ENCODE peak calls at places on chromosomes 13 and 19, in nine cellular contexts. A, X, G, F, W, L, T, P and B are unnamed samples.

GRCh38 chr13:112616586-112617381 is 28.8 kb upstream of the TUBGCP3 start:
- DNase-seq in A (no peak), W (no peak), T (no peak), F (peak; percentile 49), X (no peak), P (peak; percentile 53), L (no peak), G (peak; percentile 52), B (no peak)

GRCh38 chr19:14404322-14404721 is 14.8 kb downstream of the DDX39A start:
- DNase-seq in L (no peak), T (no peak), P (no peak), F (no peak), A (no peak), X (no peak), G (no peak), W (no peak), B (no peak)

GRCh38 chr19:44757057-44757734 is 8.7 kb downstream of the BCL3 start:
- DNase-seq in T (peak; percentile 82), A (peak; percentile 78), X (no peak), F (peak; percentile 71), P (peak; percentile 66), G (peak; percentile 73), L (no peak), W (peak; percentile 61), B (no peak)

GRCh38 chr19:3785938-3786824 is at the start of gene MATK:
- DNase-seq in W (no peak), X (no peak), G (no peak), P (peak; percentile 62), A (no peak), F (no peak), T (no peak), L (no peak), B (no peak)

GRCh38 chr19:30403583-30403982 is 31.4 kb downstream of the ZNF536 start:
- DNase-seq in T (no peak), G (no peak), X (no peak), P (peak; percentile 24), A (no peak), L (no peak), W (no peak), F (no peak), B (no peak)

GRCh38 chr13:51801631-51802099 is 2.3 kb downstream of the DHRS12 start:
- DNase-seq in T (peak; percentile 66), W (peak; percentile 57), G (no peak), A (no peak), F (peak; percentile 93), P (no peak), X (no peak), L (peak; percentile 84), B (no peak)

GRCh38 chr13:70604448-70604847 is 496.2 kb upstream of the KLHL1 start:
- DNase-seq in G (no peak), X (no peak), A (no peak), F (no peak), L (no peak), W (no peak), T (no peak), P (no peak), B (no peak)

GRCh38 chr19:11446652-11447301 is 11.3 kb downstream of the PRKCSH start:
- DNase-seq in A (peak; percentile 52), W (peak; percentile 49), L (no peak), G (no peak), X (no peak), P (peak; percentile 95), F (peak; percentile 40), T (peak; percentile 69), B (peak; percentile 69)

GRCh38 chr19:33903489-33903850 is 106.8 kb downstream of the KCTD15 start:
- DNase-seq in P (no peak), X (no peak), G (no peak), W (no peak), F (peak; percentile 20), T (no peak), L (no peak), A (no peak), B (no peak)

GRCh38 chr13:26025771-26026170 is 26.0 kb downstream of the SHISA2 start:
- DNase-seq in W (no peak), T (no peak), L (no peak), A (no peak), G (no peak), P (peak; percentile 41), X (no peak), F (no peak), B (no peak)

GRCh38 chr13:27280009-27280646 is 9.5 kb downstream of the RASL11A start:
- DNase-seq in G (no peak), T (no peak), P (no peak), X (no peak), A (no peak), L (no peak), W (no peak), F (no peak), B (no peak)

GRCh38 chr13:32941368-32941767 is 74.9 kb upstream of the KL start:
- DNase-seq in F (no peak), T (no peak), L (no peak), X (no peak), P (no peak), G (no peak), W (no peak), A (no peak), B (no peak)

GRCh38 chr19:45913874-45914830 is at the start of gene NANOS2:
- DNase-seq in G (no peak), A (no peak), F (no peak), P (peak; percentile 91), T (no peak), X (no peak), W (no peak), L (no peak), B (no peak)

GRCh38 chr13:94677799-94678198 is 34.5 kb downstream of the SOX21 start:
- DNase-seq in T (no peak), G (no peak), X (no peak), W (no peak), L (no peak), P (no peak), A (no peak), F (no peak), B (no peak)

GRCh38 chr13:40148103-40148502 is 492.6 kb downstream of the COG6 start:
- DNase-seq in X (no peak), T (no peak), P (no peak), A (no peak), L (no peak), F (no peak), W (no peak), G (no peak), B (no peak)

GRCh38 chr19:28472111-28472510 is 740.8 kb downstream of the UQCRFS1 start:
- DNase-seq in T (no peak), W (no peak), F (no peak), A (no peak), G (no peak), X (no peak), L (no peak), P (no peak), B (no peak)

GRCh38 chr13:110916671-110917142 is 1.8 kb upstream of the ANKRD10 start:
- DNase-seq in G (peak; percentile 79), W (no peak), X (no peak), P (no peak), L (no peak), F (no peak), A (no peak), T (no peak), B (no peak)

GRCh38 chr19:756232-756631 is 5.3 kb downstream of the MISP start:
- DNase-seq in W (no peak), X (no peak), L (no peak), P (no peak), G (peak; percentile 49), A (no peak), T (no peak), F (no peak), B (no peak)

GRCh38 chr13:113643593-113643992 is 14.4 kb downstream of the ATP4B start:
- DNase-seq in P (no peak), A (no peak), X (no peak), L (no peak), W (no peak), T (no peak), G (no peak), F (no peak), B (no peak)

GRCh38 chr19:39692166-39692565 is 12.1 kb upstream of the LGALS14 start:
- DNase-seq in X (no peak), F (peak; percentile 57), P (no peak), W (no peak), T (no peak), L (no peak), G (no peak), A (no peak), B (no peak)

GRCh38 chr19:41175825-41176734 is 16.9 kb upstream of the CYP2S1 start:
- DNase-seq in F (peak; percentile 41), A (no peak), P (peak; percentile 78), L (no peak), X (no peak), T (peak; percentile 54), G (peak; percentile 76), W (peak; percentile 53), B (peak; percentile 34)

GRCh38 chr19:46546194-46546896 is 50.7 kb upstream of the PNMA8B start:
- DNase-seq in T (no peak), P (peak; percentile 59), X (no peak), A (no peak), F (peak; percentile 80), G (peak; percentile 14), L (no peak), W (peak; percentile 13), B (no peak)

GRCh38 chr19:18152444-18152816 is 533 bp upstream of the PIK3R2 start:
- DNase-seq in P (peak; percentile 99), X (peak; percentile 88), L (peak; percentile 95), G (peak; percentile 96), T (peak; percentile 99), F (peak; percentile 95), A (peak; percentile 98), W (peak; percentile 100), B (peak; percentile 100)
- TF ChIP-seq POLR2A in P (no peak), X (no peak), L (no peak), G (no peak), T (peak; percentile 2), F (peak; percentile 38), A (no peak), W (no peak), B (no peak)

DNA sequence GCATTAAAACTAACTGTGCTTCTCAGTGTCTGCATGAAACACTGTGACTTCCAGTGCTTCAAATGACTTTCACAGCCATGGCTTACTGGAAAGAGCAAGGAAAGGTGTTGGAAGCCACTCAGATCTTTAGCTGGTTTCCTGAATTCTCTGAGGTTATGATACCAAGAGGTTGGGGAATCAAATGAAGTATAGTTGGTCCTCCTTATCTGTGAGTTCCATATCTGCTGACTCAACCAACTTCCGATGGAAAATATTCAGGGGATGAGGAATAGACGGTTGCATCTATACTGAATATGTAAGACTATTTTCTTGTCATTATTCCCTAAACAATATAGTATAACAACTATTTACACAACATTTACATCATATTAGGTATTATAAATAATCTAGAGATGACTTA is 32.4 kb downstream of the EPSTI1 start:
- DNase-seq in L (no peak), G (no peak), A (no peak), T (no peak), P (no peak), X (no peak), F (no peak), W (no peak), B (no peak)
- H3K36me3 ChIP-seq in L (no peaks in the 10 kb centered on the region), G (no peaks in the 10 kb centered on the region), A (no peaks in the 10 kb centered on the region), T (no peaks in the 10 kb centered on the region), P (no peaks in the 10 kb centered on the region), X (no peaks in the 10 kb centered on the region), F (no peaks in the 10 kb centered on the region), W (no peaks in the 10 kb centered on the region), B (no peaks in the 10 kb centered on the region)

GRCh38 chr19:56314584-56315075 is at the start of gene ZSCAN5A:
- DNase-seq in T (peak; percentile 98), L (peak; percentile 96), W (peak; percentile 95), X (peak; percentile 97), P (peak; percentile 95), F (peak; percentile 97), G (peak; percentile 91), A (peak; percentile 96), B (peak; percentile 98)
- TF ChIP-seq POLR2A in T (peak; percentile 70), L (peak; percentile 25), W (peak; percentile 32), X (no peak), P (peak; percentile 82), F (peak; percentile 76), G (peak; percentile 91), A (peak; percentile 56), B (peak; percentile 5)

GRCh38 chr19:16061943-16062342 is 14.4 kb upstream of the TPM4 start:
- DNase-seq in G (no peak), T (no peak), P (no peak), L (no peak), W (no peak), A (no peak), F (no peak), X (no peak), B (peak; percentile 47)
- H3K36me3 ChIP-seq in G (no peaks in the 10 kb centered on the region), T (no peaks in the 10 kb centered on the region), P (no peaks in the 10 kb centered on the region), L (no peaks in the 10 kb centered on the region), W (no peaks in the 10 kb centered on the region), A (no peaks in the 10 kb centered on the region), F (no peaks in the 10 kb centered on the region), X (no peaks in the 10 kb centered on the region), B (no peaks in the 10 kb centered on the region)